ENCODE peak calls at places on chromosome 12, in six cellular contexts. O is effector memory CD4-positive, alpha-beta T cell; L is left lung; S is breast epithelium; I is GM23338; U is IMR-90. D is an unnamed sample.

GRCh38 chr12:63764481-63764880 is 15.2 kb upstream of the RXYLT1 start:
- DNase-seq in I (peak; percentile 11), U (no peak), L (no peak), O (no peak), S (no peak), D (no peak)

GRCh38 chr12:45089417-45089816 is 38.5 kb upstream of the DBX2 start:
- DNase-seq in L (no peak), O (no peak), S (no peak), I (peak; percentile 24), U (no peak), D (no peak)

GRCh38 chr12:108509806-108510205 is 5.3 kb upstream of the FICD start:
- DNase-seq in U (no peak), I (no peak), O (no peak), L (no peak), S (no peak), D (no peak)

GRCh38 chr12:48003226-48004038 is 844 bp downstream of the COL2A1 start:
- DNase-seq in I (peak; percentile 64), O (no peak), S (no peak), U (no peak), L (no peak), D (peak; percentile 30)

GRCh38 chr12:46367351-46368029 is 5.1 kb downstream of the SLC38A2 start:
- DNase-seq in S (no peak), U (no peak), O (no peak), L (no peak), I (no peak), D (no peak)

GRCh38 chr12:131682511-131682895 is 28.4 kb upstream of the SFSWAP start:
- DNase-seq in U (no peak), L (no peak), S (no peak), I (no peak), O (no peak), D (no peak)

GRCh38 chr12:70581199-70581598 is 56.0 kb downstream of the PTPRB start:
- DNase-seq in O (no peak), I (no peak), L (no peak), U (no peak), S (no peak), D (no peak)

GRCh38 chr12:6697584-6698351 is 2.8 kb downstream of the PIANP start:
- DNase-seq in U (peak; percentile 64), L (no peak), I (peak; percentile 85), O (no peak), S (no peak), D (peak; percentile 43)

GRCh38 chr12:96301732-96302131 is 98.5 kb downstream of the CDK17 start:
- DNase-seq in O (no peak), U (no peak), I (no peak), S (no peak), L (no peak), D (no peak)

DNA sequence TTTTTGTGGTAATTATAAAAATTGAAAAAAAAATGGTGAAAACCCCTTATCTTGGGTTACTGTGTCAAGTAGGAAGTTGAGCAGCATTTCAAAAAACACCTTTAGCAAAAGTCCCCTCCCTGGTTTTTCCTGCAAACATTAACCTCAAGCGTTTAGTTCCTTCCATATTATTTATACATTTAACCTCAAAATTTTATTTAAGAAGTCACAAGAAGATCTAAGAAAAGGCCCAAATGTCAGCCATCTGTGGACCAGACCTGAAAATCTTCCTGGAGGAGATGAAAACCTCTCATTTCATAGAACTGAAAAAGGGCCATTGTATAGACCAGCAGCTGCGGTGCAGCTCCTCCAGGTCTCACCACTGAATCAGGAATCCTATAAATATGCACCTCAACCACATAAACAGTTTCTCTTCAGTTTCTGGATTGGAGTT is 40.4 kb upstream of the BTG1 start:
- DNase-seq in I (no peak), S (no peak), O (no peak), L (no peak), U (no peak), D (no peak)
- H3K4me1 ChIP-seq in I (peaks cover 10% of the 10 kb centered on the region), S (no peaks in the 10 kb centered on the region), O (peaks cover 31% of the 10 kb centered on the region), L (peaks cover 2% of the 10 kb centered on the region), U (no peaks in the 10 kb centered on the region), D (no peaks in the 10 kb centered on the region)

DNA sequence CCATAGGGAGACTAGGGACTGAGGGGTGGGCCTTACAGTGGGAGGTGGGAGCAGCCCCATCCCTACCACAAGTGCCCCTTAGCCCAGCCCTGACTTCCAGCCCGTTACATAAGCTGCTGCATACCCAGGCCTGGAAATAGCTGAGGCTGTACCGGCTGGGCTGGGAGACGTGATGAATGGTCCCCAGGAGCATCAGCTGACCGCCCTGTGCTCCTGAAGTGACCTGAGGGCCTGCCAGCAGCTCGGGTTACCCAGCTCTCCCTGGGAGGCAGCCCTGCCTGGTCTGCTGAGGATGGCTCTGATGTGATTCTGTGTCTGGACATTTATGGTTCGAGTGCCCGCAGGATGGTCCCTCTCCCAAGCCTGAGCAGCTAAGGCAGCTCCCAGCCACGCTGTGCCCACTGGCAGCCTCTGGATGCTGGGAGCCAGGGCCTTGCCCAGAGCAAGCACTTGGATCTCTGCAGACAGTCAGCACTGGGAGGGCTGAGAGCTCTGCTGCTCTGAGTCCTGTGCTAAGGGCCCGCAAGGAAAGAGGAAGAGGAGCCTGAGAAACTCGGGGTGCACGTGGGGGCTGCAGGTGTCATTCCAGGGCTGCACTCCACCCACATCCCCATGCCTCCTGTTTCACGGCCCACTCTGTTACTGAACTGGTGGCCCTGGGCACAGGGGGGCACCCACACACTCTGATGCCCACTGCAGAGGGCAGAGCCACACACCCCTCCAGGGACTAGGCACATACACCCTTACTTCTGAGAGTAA is 20.5 kb downstream of the TAMALIN start:
- DNase-seq in I (no peak), L (no peak), O (no peak), S (no peak), U (no peak), D (no peak)
- H3K27ac ChIP-seq in I (no peak overlapping the region), L (no peak overlapping the region), O (no peak overlapping the region), S (no peak overlapping the region), U (no peak overlapping the region), D (no peak overlapping the region)

GRCh38 chr12:112023759-112024396 is 10.7 kb downstream of the ERP29 start:
- DNase-seq in S (no peak), I (peak; percentile 67), U (no peak), O (no peak), L (no peak), D (no peak)

GRCh38 chr12:112029326-112029725 is 16.1 kb downstream of the ERP29 start:
- DNase-seq in L (no peak), U (no peak), O (no peak), S (no peak), I (no peak), D (no peak)

GRCh38 chr12:112020947-112021457 is 7.8 kb downstream of the ERP29 start:
- DNase-seq in O (no peak), I (no peak), L (no peak), S (no peak), U (no peak), D (no peak)

GRCh38 chr12:112022241-112023016 is 9.2 kb downstream of the ERP29 start:
- DNase-seq in S (no peak), L (no peak), O (no peak), I (no peak), U (no peak), D (no peak)

GRCh38 chr12:112025808-112026375 is 12.7 kb downstream of the ERP29 start:
- DNase-seq in L (no peak), I (peak; percentile 30), O (no peak), S (no peak), U (no peak), D (no peak)
- H3K36me3 ChIP-seq in L (peaks cover 67% of the 10 kb centered on the region), I (peaks cover 32% of the 10 kb centered on the region), O (peaks cover 35% of the 10 kb centered on the region), S (peaks cover 7% of the 10 kb centered on the region), U (peaks cover 30% of the 10 kb centered on the region), D (peaks cover 32% of the 10 kb centered on the region)

GRCh38 chr12:12505544-12506501 is 56.8 kb downstream of the DUSP16 start:
- DNase-seq in O (no peak), S (no peak), L (no peak), U (peak; percentile 65), I (no peak), D (no peak)
- H3K4me1 ChIP-seq in O (peaks cover 5% of the 10 kb centered on the region), S (no peaks in the 10 kb centered on the region), L (peaks cover 44% of the 10 kb centered on the region), U (peaks cover 16% of the 10 kb centered on the region), I (peaks cover 64% of the 10 kb centered on the region), D (peaks cover 11% of the 10 kb centered on the region)

DNA sequence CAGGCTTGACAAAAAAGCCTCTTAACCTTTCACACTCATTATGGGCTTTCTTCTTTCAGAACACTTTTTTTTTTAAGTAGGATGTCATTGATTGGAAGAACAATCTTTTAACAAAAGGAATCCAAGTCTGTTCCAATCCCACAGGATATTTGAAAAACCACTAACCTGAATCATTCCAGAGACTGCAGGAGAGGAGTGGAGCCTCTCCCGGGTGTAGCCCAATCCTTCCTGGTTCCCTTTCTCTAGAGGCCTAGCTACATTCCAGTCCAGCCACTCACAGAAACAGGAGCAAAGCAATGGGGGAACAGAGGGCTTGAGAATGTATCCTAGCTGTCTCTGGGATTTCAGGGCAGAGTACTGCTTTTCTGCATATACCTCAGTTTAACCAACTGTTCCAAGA is 4.3 kb downstream of the MFAP5 start:
- DNase-seq in U (peak; percentile 50), O (no peak), I (peak; percentile 49), L (no peak), S (no peak), D (no peak)
- H3K27ac ChIP-seq in U (no peak overlapping the region), O (no peak overlapping the region), I (no peak overlapping the region), L (no peak overlapping the region), S (peak overlapping the region; percentile 25), D (no peak overlapping the region)